ENCODE peak calls at places on chromosome 1, in seven cellular contexts. One of them, this sample, is unnamed.

GRCh38 chr1:62280960-62281465 is 38.2 kb downstream of the KANK4 start:
- DNase-seq in AG08396: no peak
- DNase-seq in astrocyte of the spinal cord: no peak
- DNase-seq in foreskin fibroblast: no peak
- DNase-seq in activated CD4-positive, CD25-positive, alpha-beta regulatory T cell: no peak
- DNase-seq in hepatocyte: no peak
- DNase-seq in fibroblast of the conjunctiva: no peak
- DNase-seq in this sample: no peak

GRCh38 chr1:246602194-246602593 is 35.9 kb downstream of the CNST start:
- DNase-seq in AG08396: no peak
- DNase-seq in activated CD4-positive, CD25-positive, alpha-beta regulatory T cell: no peak
- DNase-seq in hepatocyte: no peak
- DNase-seq in foreskin fibroblast: no peak
- DNase-seq in astrocyte of the spinal cord: peak
- DNase-seq in fibroblast of the conjunctiva: no peak
- DNase-seq in this sample: peak

GRCh38 chr1:184060316-184060715 is 8.8 kb downstream of the TSEN15 start:
- DNase-seq in astrocyte of the spinal cord: peak
- DNase-seq in fibroblast of the conjunctiva: no peak
- DNase-seq in foreskin fibroblast: no peak
- DNase-seq in hepatocyte: no peak
- DNase-seq in AG08396: no peak
- DNase-seq in activated CD4-positive, CD25-positive, alpha-beta regulatory T cell: no peak
- DNase-seq in this sample: no peak

GRCh38 chr1:58460469-58460868 is 86.1 kb downstream of the OMA1 start:
- DNase-seq in foreskin fibroblast: no peak
- DNase-seq in activated CD4-positive, CD25-positive, alpha-beta regulatory T cell: no peak
- DNase-seq in AG08396: no peak
- DNase-seq in hepatocyte: peak
- DNase-seq in fibroblast of the conjunctiva: no peak
- DNase-seq in astrocyte of the spinal cord: no peak
- DNase-seq in this sample: no peak

GRCh38 chr1:207848234-207848633 is 62.7 kb downstream of the CD34 start:
- DNase-seq in AG08396: no peak
- DNase-seq in astrocyte of the spinal cord: peak
- DNase-seq in hepatocyte: peak
- DNase-seq in fibroblast of the conjunctiva: no peak
- DNase-seq in activated CD4-positive, CD25-positive, alpha-beta regulatory T cell: no peak
- DNase-seq in foreskin fibroblast: peak
- DNase-seq in this sample: peak

GRCh38 chr1:30617161-30617560 is 106.2 kb downstream of the MATN1 start:
- DNase-seq in activated CD4-positive, CD25-positive, alpha-beta regulatory T cell: no peak
- DNase-seq in fibroblast of the conjunctiva: no peak
- DNase-seq in foreskin fibroblast: no peak
- DNase-seq in astrocyte of the spinal cord: no peak
- DNase-seq in AG08396: no peak
- DNase-seq in hepatocyte: no peak
- DNase-seq in this sample: no peak

GRCh38 chr1:100530901-100531487 is 6.9 kb upstream of the GPR88 start:
- DNase-seq in activated CD4-positive, CD25-positive, alpha-beta regulatory T cell: no peak
- DNase-seq in foreskin fibroblast: peak
- DNase-seq in hepatocyte: no peak
- DNase-seq in fibroblast of the conjunctiva: no peak
- DNase-seq in astrocyte of the spinal cord: peak
- DNase-seq in AG08396: peak
- DNase-seq in this sample: peak

GRCh38 chr1:110487676-110488075 is 31.3 kb downstream of the KCNA10 start:
- DNase-seq in astrocyte of the spinal cord: no peak
- DNase-seq in foreskin fibroblast: no peak
- DNase-seq in hepatocyte: no peak
- DNase-seq in activated CD4-positive, CD25-positive, alpha-beta regulatory T cell: no peak
- DNase-seq in fibroblast of the conjunctiva: no peak
- DNase-seq in AG08396: no peak
- DNase-seq in this sample: no peak

GRCh38 chr1:21175324-21175669 is 1.4 kb downstream of the EIF4G3 start:
- DNase-seq in AG08396: peak
- DNase-seq in foreskin fibroblast: no peak
- DNase-seq in astrocyte of the spinal cord: peak
- DNase-seq in activated CD4-positive, CD25-positive, alpha-beta regulatory T cell: no peak
- DNase-seq in hepatocyte: peak
- DNase-seq in fibroblast of the conjunctiva: no peak
- DNase-seq in this sample: peak

GRCh38 chr1:15172405-15173259 is 19.1 kb downstream of the TMEM51 start:
- DNase-seq in activated CD4-positive, CD25-positive, alpha-beta regulatory T cell: no peak
- DNase-seq in hepatocyte: no peak
- DNase-seq in AG08396: no peak
- DNase-seq in fibroblast of the conjunctiva: no peak
- DNase-seq in astrocyte of the spinal cord: no peak
- DNase-seq in foreskin fibroblast: no peak
- DNase-seq in this sample: no peak

GRCh38 chr1:115067460-115067859 is 21.8 kb downstream of the TSPAN2 start:
- DNase-seq in astrocyte of the spinal cord: peak
- DNase-seq in foreskin fibroblast: no peak
- DNase-seq in fibroblast of the conjunctiva: no peak
- DNase-seq in activated CD4-positive, CD25-positive, alpha-beta regulatory T cell: no peak
- DNase-seq in hepatocyte: no peak
- DNase-seq in AG08396: peak
- DNase-seq in this sample: peak

GRCh38 chr1:87292684-87293493 is 35.8 kb upstream of the LMO4 start:
- DNase-seq in hepatocyte: peak
- DNase-seq in astrocyte of the spinal cord: peak
- DNase-seq in AG08396: peak
- DNase-seq in foreskin fibroblast: no peak
- DNase-seq in activated CD4-positive, CD25-positive, alpha-beta regulatory T cell: peak
- DNase-seq in fibroblast of the conjunctiva: peak
- DNase-seq in this sample: peak

GRCh38 chr1:239247299-239247698 is 139.1 kb upstream of the CHRM3 start:
- DNase-seq in activated CD4-positive, CD25-positive, alpha-beta regulatory T cell: no peak
- DNase-seq in AG08396: no peak
- DNase-seq in fibroblast of the conjunctiva: no peak
- DNase-seq in astrocyte of the spinal cord: no peak
- DNase-seq in foreskin fibroblast: no peak
- DNase-seq in hepatocyte: no peak
- DNase-seq in this sample: no peak

GRCh38 chr1:230517786-230518185 is 91.7 kb upstream of the PGBD5 start:
- DNase-seq in activated CD4-positive, CD25-positive, alpha-beta regulatory T cell: no peak
- DNase-seq in hepatocyte: no peak
- DNase-seq in fibroblast of the conjunctiva: no peak
- DNase-seq in foreskin fibroblast: no peak
- DNase-seq in astrocyte of the spinal cord: no peak
- DNase-seq in AG08396: no peak
- DNase-seq in this sample: no peak

GRCh38 chr1:180837025-180837424 is 75.7 kb upstream of the KIAA1614 start:
- DNase-seq in foreskin fibroblast: no peak
- DNase-seq in hepatocyte: no peak
- DNase-seq in activated CD4-positive, CD25-positive, alpha-beta regulatory T cell: no peak
- DNase-seq in fibroblast of the conjunctiva: no peak
- DNase-seq in astrocyte of the spinal cord: peak
- DNase-seq in AG08396: no peak
- DNase-seq in this sample: no peak

This sample was measured in AG08395.